ENCODE peak calls at places on chromosomes 13 and 19, in eight cellular contexts. One of them, this sample, is unnamed.

GRCh38 chr13:28467886-28468519 is 26.9 kb downstream of the FLT1 start:
- DNase-seq in HT1080: no peak
- DNase-seq in activated T-helper 1 cell treated with anti-CD3 and anti-CD28 coated beads, Interleukin-12 subunit alpha, Interleukin-12 subunit beta, Interleukin-2, Interleukin-4 antibody, amounts not matched to agents 30 ng/mL and 10 ng/mL and 1 ng/mL, durations not matched to agents 14 hours and 24 hours and 36 hours: no peak
- DNase-seq in RCC 7860: no peak
- DNase-seq in kidney epithelial cell: no peak
- DNase-seq in anterior cingulate cortex: no peak
- DNase-seq in hepatic stellate cell: no peak
- DNase-seq in EH: no peak
- DNase-seq in this sample: no peak

GRCh38 chr19:38617283-38617763 is 430 bp downstream of the MAP4K1 start:
- DNase-seq in anterior cingulate cortex: no peak
- DNase-seq in hepatic stellate cell: no peak
- DNase-seq in activated T-helper 1 cell treated with anti-CD3 and anti-CD28 coated beads, Interleukin-12 subunit alpha, Interleukin-12 subunit beta, Interleukin-2, Interleukin-4 antibody, amounts not matched to agents 30 ng/mL and 10 ng/mL and 1 ng/mL, durations not matched to agents 14 hours and 24 hours and 36 hours: peak
- DNase-seq in kidney epithelial cell: no peak
- DNase-seq in EH: no peak
- DNase-seq in HT1080: no peak
- DNase-seq in RCC 7860: no peak
- DNase-seq in this sample: no peak

GRCh38 chr19:1279782-1280341 is 4.5 kb downstream of the FAM174C start:
- DNase-seq in RCC 7860: peak
- DNase-seq in HT1080: peak
- DNase-seq in kidney epithelial cell: no peak
- DNase-seq in anterior cingulate cortex: peak
- DNase-seq in hepatic stellate cell: peak
- DNase-seq in EH: peak
- DNase-seq in activated T-helper 1 cell treated with anti-CD3 and anti-CD28 coated beads, Interleukin-12 subunit alpha, Interleukin-12 subunit beta, Interleukin-2, Interleukin-4 antibody, amounts not matched to agents 30 ng/mL and 10 ng/mL and 1 ng/mL, durations not matched to agents 14 hours and 24 hours and 36 hours: peak
- DNase-seq in this sample: peak

GRCh38 chr19:4082172-4082571 is 15.5 kb upstream of the ZBTB7A start:
- DNase-seq in activated T-helper 1 cell treated with anti-CD3 and anti-CD28 coated beads, Interleukin-12 subunit alpha, Interleukin-12 subunit beta, Interleukin-2, Interleukin-4 antibody, amounts not matched to agents 30 ng/mL and 10 ng/mL and 1 ng/mL, durations not matched to agents 14 hours and 24 hours and 36 hours: no peak
- DNase-seq in anterior cingulate cortex: no peak
- DNase-seq in HT1080: no peak
- DNase-seq in hepatic stellate cell: no peak
- DNase-seq in kidney epithelial cell: no peak
- DNase-seq in EH: no peak
- DNase-seq in RCC 7860: no peak
- DNase-seq in this sample: no peak

GRCh38 chr19:42191855-42192254 is 25.6 kb downstream of the DEDD2 start:
- DNase-seq in kidney epithelial cell: peak
- DNase-seq in activated T-helper 1 cell treated with anti-CD3 and anti-CD28 coated beads, Interleukin-12 subunit alpha, Interleukin-12 subunit beta, Interleukin-2, Interleukin-4 antibody, amounts not matched to agents 30 ng/mL and 10 ng/mL and 1 ng/mL, durations not matched to agents 14 hours and 24 hours and 36 hours: no peak
- DNase-seq in HT1080: peak
- DNase-seq in hepatic stellate cell: peak
- DNase-seq in RCC 7860: peak
- DNase-seq in anterior cingulate cortex: no peak
- DNase-seq in EH: peak
- DNase-seq in this sample: no peak

GRCh38 chr13:80012281-80012680 is 328.6 kb downstream of the SPRY2 start:
- DNase-seq in RCC 7860: peak
- DNase-seq in HT1080: peak
- DNase-seq in kidney epithelial cell: no peak
- DNase-seq in anterior cingulate cortex: no peak
- DNase-seq in EH: peak
- DNase-seq in hepatic stellate cell: no peak
- DNase-seq in activated T-helper 1 cell treated with anti-CD3 and anti-CD28 coated beads, Interleukin-12 subunit alpha, Interleukin-12 subunit beta, Interleukin-2, Interleukin-4 antibody, amounts not matched to agents 30 ng/mL and 10 ng/mL and 1 ng/mL, durations not matched to agents 14 hours and 24 hours and 36 hours: no peak
- DNase-seq in this sample: no peak

GRCh38 chr19:33532859-33533455 is 11.4 kb upstream of the PEPD start:
- DNase-seq in kidney epithelial cell: no peak
- DNase-seq in hepatic stellate cell: no peak
- DNase-seq in HT1080: no peak
- DNase-seq in anterior cingulate cortex: no peak
- DNase-seq in RCC 7860: no peak
- DNase-seq in EH: no peak
- DNase-seq in activated T-helper 1 cell treated with anti-CD3 and anti-CD28 coated beads, Interleukin-12 subunit alpha, Interleukin-12 subunit beta, Interleukin-2, Interleukin-4 antibody, amounts not matched to agents 30 ng/mL and 10 ng/mL and 1 ng/mL, durations not matched to agents 14 hours and 24 hours and 36 hours: no peak
- DNase-seq in this sample: no peak

GRCh38 chr13:50379584-50379983 is 364.3 kb downstream of the KCNRG start:
- DNase-seq in EH: peak
- DNase-seq in kidney epithelial cell: no peak
- DNase-seq in hepatic stellate cell: no peak
- DNase-seq in HT1080: peak
- DNase-seq in activated T-helper 1 cell treated with anti-CD3 and anti-CD28 coated beads, Interleukin-12 subunit alpha, Interleukin-12 subunit beta, Interleukin-2, Interleukin-4 antibody, amounts not matched to agents 30 ng/mL and 10 ng/mL and 1 ng/mL, durations not matched to agents 14 hours and 24 hours and 36 hours: no peak
- DNase-seq in RCC 7860: peak
- DNase-seq in anterior cingulate cortex: no peak
- DNase-seq in this sample: no peak

GRCh38 chr13:28492527-28493367 is 2.2 kb downstream of the FLT1 start:
- DNase-seq in HT1080: no peak
- DNase-seq in RCC 7860: no peak
- DNase-seq in EH: peak
- DNase-seq in hepatic stellate cell: no peak
- DNase-seq in anterior cingulate cortex: no peak
- DNase-seq in activated T-helper 1 cell treated with anti-CD3 and anti-CD28 coated beads, Interleukin-12 subunit alpha, Interleukin-12 subunit beta, Interleukin-2, Interleukin-4 antibody, amounts not matched to agents 30 ng/mL and 10 ng/mL and 1 ng/mL, durations not matched to agents 14 hours and 24 hours and 36 hours: peak
- DNase-seq in kidney epithelial cell: no peak
- DNase-seq in this sample: no peak

GRCh38 chr19:11296264-11296663 is 304 bp downstream of the TSPAN16 start:
- DNase-seq in activated T-helper 1 cell treated with anti-CD3 and anti-CD28 coated beads, Interleukin-12 subunit alpha, Interleukin-12 subunit beta, Interleukin-2, Interleukin-4 antibody, amounts not matched to agents 30 ng/mL and 10 ng/mL and 1 ng/mL, durations not matched to agents 14 hours and 24 hours and 36 hours: no peak
- DNase-seq in kidney epithelial cell: no peak
- DNase-seq in hepatic stellate cell: no peak
- DNase-seq in EH: no peak
- DNase-seq in HT1080: no peak
- DNase-seq in anterior cingulate cortex: peak
- DNase-seq in RCC 7860: no peak
- DNase-seq in this sample: no peak

GRCh38 chr13:78631077-78631476 is 27.7 kb upstream of the POU4F1 start:
- DNase-seq in anterior cingulate cortex: no peak
- DNase-seq in RCC 7860: no peak
- DNase-seq in hepatic stellate cell: no peak
- DNase-seq in kidney epithelial cell: no peak
- DNase-seq in activated T-helper 1 cell treated with anti-CD3 and anti-CD28 coated beads, Interleukin-12 subunit alpha, Interleukin-12 subunit beta, Interleukin-2, Interleukin-4 antibody, amounts not matched to agents 30 ng/mL and 10 ng/mL and 1 ng/mL, durations not matched to agents 14 hours and 24 hours and 36 hours: no peak
- DNase-seq in HT1080: no peak
- DNase-seq in EH: no peak
- DNase-seq in this sample: no peak

GRCh38 chr19:43639507-43640423 is at the start of gene CADM4:
- DNase-seq in RCC 7860: no peak
- DNase-seq in hepatic stellate cell: no peak
- DNase-seq in kidney epithelial cell: no peak
- DNase-seq in activated T-helper 1 cell treated with anti-CD3 and anti-CD28 coated beads, Interleukin-12 subunit alpha, Interleukin-12 subunit beta, Interleukin-2, Interleukin-4 antibody, amounts not matched to agents 30 ng/mL and 10 ng/mL and 1 ng/mL, durations not matched to agents 14 hours and 24 hours and 36 hours: peak
- DNase-seq in HT1080: no peak
- DNase-seq in anterior cingulate cortex: peak
- DNase-seq in EH: no peak
- DNase-seq in this sample: peak

GRCh38 chr13:44768233-44768632 is 192.1 kb upstream of the TSC22D1 start:
- DNase-seq in RCC 7860: no peak
- DNase-seq in EH: no peak
- DNase-seq in anterior cingulate cortex: no peak
- DNase-seq in kidney epithelial cell: no peak
- DNase-seq in activated T-helper 1 cell treated with anti-CD3 and anti-CD28 coated beads, Interleukin-12 subunit alpha, Interleukin-12 subunit beta, Interleukin-2, Interleukin-4 antibody, amounts not matched to agents 30 ng/mL and 10 ng/mL and 1 ng/mL, durations not matched to agents 14 hours and 24 hours and 36 hours: peak
- DNase-seq in HT1080: no peak
- DNase-seq in hepatic stellate cell: no peak
- DNase-seq in this sample: no peak

GRCh38 chr13:61685683-61686013 is 270.0 kb upstream of the PCDH20 start:
- DNase-seq in HT1080: peak
- DNase-seq in hepatic stellate cell: no peak
- DNase-seq in EH: no peak
- DNase-seq in kidney epithelial cell: no peak
- DNase-seq in RCC 7860: no peak
- DNase-seq in anterior cingulate cortex: no peak
- DNase-seq in activated T-helper 1 cell treated with anti-CD3 and anti-CD28 coated beads, Interleukin-12 subunit alpha, Interleukin-12 subunit beta, Interleukin-2, Interleukin-4 antibody, amounts not matched to agents 30 ng/mL and 10 ng/mL and 1 ng/mL, durations not matched to agents 14 hours and 24 hours and 36 hours: no peak
- DNase-seq in this sample: peak

GRCh38 chr19:36092566-36092965 is 18.4 kb upstream of the OVOL3 start:
- DNase-seq in anterior cingulate cortex: no peak
- DNase-seq in RCC 7860: no peak
- DNase-seq in EH: no peak
- DNase-seq in kidney epithelial cell: no peak
- DNase-seq in HT1080: no peak
- DNase-seq in hepatic stellate cell: no peak
- DNase-seq in activated T-helper 1 cell treated with anti-CD3 and anti-CD28 coated beads, Interleukin-12 subunit alpha, Interleukin-12 subunit beta, Interleukin-2, Interleukin-4 antibody, amounts not matched to agents 30 ng/mL and 10 ng/mL and 1 ng/mL, durations not matched to agents 14 hours and 24 hours and 36 hours: no peak
- DNase-seq in this sample: no peak

GRCh38 chr19:7923295-7924191 is 2.4 kb downstream of the CTXN1 start:
- DNase-seq in anterior cingulate cortex: peak
- DNase-seq in HT1080: no peak
- DNase-seq in RCC 7860: no peak
- DNase-seq in EH: no peak
- DNase-seq in kidney epithelial cell: no peak
- DNase-seq in hepatic stellate cell: no peak
- DNase-seq in activated T-helper 1 cell treated with anti-CD3 and anti-CD28 coated beads, Interleukin-12 subunit alpha, Interleukin-12 subunit beta, Interleukin-2, Interleukin-4 antibody, amounts not matched to agents 30 ng/mL and 10 ng/mL and 1 ng/mL, durations not matched to agents 14 hours and 24 hours and 36 hours: no peak
- DNase-seq in this sample: no peak

GRCh38 chr19:5926641-5927438 is 12.8 kb downstream of the CAPS start:
- DNase-seq in activated T-helper 1 cell treated with anti-CD3 and anti-CD28 coated beads, Interleukin-12 subunit alpha, Interleukin-12 subunit beta, Interleukin-2, Interleukin-4 antibody, amounts not matched to agents 30 ng/mL and 10 ng/mL and 1 ng/mL, durations not matched to agents 14 hours and 24 hours and 36 hours: no peak
- DNase-seq in anterior cingulate cortex: no peak
- DNase-seq in RCC 7860: no peak
- DNase-seq in kidney epithelial cell: no peak
- DNase-seq in EH: peak
- DNase-seq in HT1080: no peak
- DNase-seq in hepatic stellate cell: peak
- DNase-seq in this sample: no peak

GRCh38 chr19:51127755-51128154 is 3.0 kb downstream of the SIGLEC9 start:
- DNase-seq in HT1080: peak
- DNase-seq in hepatic stellate cell: no peak
- DNase-seq in RCC 7860: peak
- DNase-seq in anterior cingulate cortex: no peak
- DNase-seq in activated T-helper 1 cell treated with anti-CD3 and anti-CD28 coated beads, Interleukin-12 subunit alpha, Interleukin-12 subunit beta, Interleukin-2, Interleukin-4 antibody, amounts not matched to agents 30 ng/mL and 10 ng/mL and 1 ng/mL, durations not matched to agents 14 hours and 24 hours and 36 hours: no peak
- DNase-seq in kidney epithelial cell: no peak
- DNase-seq in EH: no peak
- DNase-seq in this sample: peak

GRCh38 chr13:40586886-40587285 is 79.6 kb downstream of the FOXO1 start:
- DNase-seq in activated T-helper 1 cell treated with anti-CD3 and anti-CD28 coated beads, Interleukin-12 subunit alpha, Interleukin-12 subunit beta, Interleukin-2, Interleukin-4 antibody, amounts not matched to agents 30 ng/mL and 10 ng/mL and 1 ng/mL, durations not matched to agents 14 hours and 24 hours and 36 hours: no peak
- DNase-seq in anterior cingulate cortex: peak
- DNase-seq in EH: no peak
- DNase-seq in HT1080: no peak
- DNase-seq in RCC 7860: no peak
- DNase-seq in hepatic stellate cell: no peak
- DNase-seq in kidney epithelial cell: no peak
- DNase-seq in this sample: no peak

GRCh38 chr19:49114630-49115363 is 627 bp downstream of the LIN7B start:
- DNase-seq in anterior cingulate cortex: peak
- DNase-seq in hepatic stellate cell: peak
- DNase-seq in RCC 7860: no peak
- DNase-seq in activated T-helper 1 cell treated with anti-CD3 and anti-CD28 coated beads, Interleukin-12 subunit alpha, Interleukin-12 subunit beta, Interleukin-2, Interleukin-4 antibody, amounts not matched to agents 30 ng/mL and 10 ng/mL and 1 ng/mL, durations not matched to agents 14 hours and 24 hours and 36 hours: peak
- DNase-seq in EH: peak
- DNase-seq in kidney epithelial cell: no peak
- DNase-seq in HT1080: no peak
- DNase-seq in this sample: peak

GRCh38 chr19:38213911-38214625 is 10.0 kb downstream of the DPF1 start:
- DNase-seq in HT1080: peak
- DNase-seq in EH: peak
- DNase-seq in RCC 7860: peak
- DNase-seq in kidney epithelial cell: peak
- DNase-seq in anterior cingulate cortex: peak
- DNase-seq in activated T-helper 1 cell treated with anti-CD3 and anti-CD28 coated beads, Interleukin-12 subunit alpha, Interleukin-12 subunit beta, Interleukin-2, Interleukin-4 antibody, amounts not matched to agents 30 ng/mL and 10 ng/mL and 1 ng/mL, durations not matched to agents 14 hours and 24 hours and 36 hours: peak
- DNase-seq in hepatic stellate cell: peak
- DNase-seq in this sample: peak

GRCh38 chr19:10142701-10143375 is 23.1 kb upstream of the EIF3G start:
- DNase-seq in hepatic stellate cell: no peak
- DNase-seq in EH: no peak
- DNase-seq in kidney epithelial cell: no peak
- DNase-seq in HT1080: no peak
- DNase-seq in anterior cingulate cortex: no peak
- DNase-seq in activated T-helper 1 cell treated with anti-CD3 and anti-CD28 coated beads, Interleukin-12 subunit alpha, Interleukin-12 subunit beta, Interleukin-2, Interleukin-4 antibody, amounts not matched to agents 30 ng/mL and 10 ng/mL and 1 ng/mL, durations not matched to agents 14 hours and 24 hours and 36 hours: peak
- DNase-seq in RCC 7860: no peak
- DNase-seq in this sample: no peak

GRCh38 chr19:30254214-30254613 is 118.0 kb upstream of the ZNF536 start:
- DNase-seq in RCC 7860: no peak
- DNase-seq in anterior cingulate cortex: no peak
- DNase-seq in activated T-helper 1 cell treated with anti-CD3 and anti-CD28 coated beads, Interleukin-12 subunit alpha, Interleukin-12 subunit beta, Interleukin-2, Interleukin-4 antibody, amounts not matched to agents 30 ng/mL and 10 ng/mL and 1 ng/mL, durations not matched to agents 14 hours and 24 hours and 36 hours: no peak
- DNase-seq in EH: no peak
- DNase-seq in HT1080: no peak
- DNase-seq in kidney epithelial cell: no peak
- DNase-seq in hepatic stellate cell: no peak
- DNase-seq in this sample: peak

GRCh38 chr19:13881231-13881691 is 4.3 kb downstream of the NANOS3 start:
- DNase-seq in HT1080: no peak
- DNase-seq in RCC 7860: no peak
- DNase-seq in activated T-helper 1 cell treated with anti-CD3 and anti-CD28 coated beads, Interleukin-12 subunit alpha, Interleukin-12 subunit beta, Interleukin-2, Interleukin-4 antibody, amounts not matched to agents 30 ng/mL and 10 ng/mL and 1 ng/mL, durations not matched to agents 14 hours and 24 hours and 36 hours: no peak
- DNase-seq in anterior cingulate cortex: no peak
- DNase-seq in hepatic stellate cell: no peak
- DNase-seq in kidney epithelial cell: no peak
- DNase-seq in EH: peak
- DNase-seq in this sample: no peak

GRCh38 chr19:13207237-13208130 is 57.3 kb downstream of the IER2 start:
- DNase-seq in RCC 7860: no peak
- DNase-seq in EH: peak
- DNase-seq in activated T-helper 1 cell treated with anti-CD3 and anti-CD28 coated beads, Interleukin-12 subunit alpha, Interleukin-12 subunit beta, Interleukin-2, Interleukin-4 antibody, amounts not matched to agents 30 ng/mL and 10 ng/mL and 1 ng/mL, durations not matched to agents 14 hours and 24 hours and 36 hours: no peak
- DNase-seq in kidney epithelial cell: no peak
- DNase-seq in anterior cingulate cortex: no peak
- DNase-seq in HT1080: no peak
- DNase-seq in hepatic stellate cell: no peak
- DNase-seq in this sample: no peak

GRCh38 chr19:55118401-55118991 is 1.1 kb upstream of the PPP1R12C start:
- DNase-seq in EH: no peak
- DNase-seq in kidney epithelial cell: no peak
- DNase-seq in RCC 7860: no peak
- DNase-seq in hepatic stellate cell: no peak
- DNase-seq in anterior cingulate cortex: peak
- DNase-seq in activated T-helper 1 cell treated with anti-CD3 and anti-CD28 coated beads, Interleukin-12 subunit alpha, Interleukin-12 subunit beta, Interleukin-2, Interleukin-4 antibody, amounts not matched to agents 30 ng/mL and 10 ng/mL and 1 ng/mL, durations not matched to agents 14 hours and 24 hours and 36 hours: no peak
- DNase-seq in HT1080: no peak
- DNase-seq in this sample: peak

GRCh38 chr19:1555802-1556638 is 12.1 kb downstream of the MEX3D start:
- DNase-seq in activated T-helper 1 cell treated with anti-CD3 and anti-CD28 coated beads, Interleukin-12 subunit alpha, Interleukin-12 subunit beta, Interleukin-2, Interleukin-4 antibody, amounts not matched to agents 30 ng/mL and 10 ng/mL and 1 ng/mL, durations not matched to agents 14 hours and 24 hours and 36 hours: no peak
- DNase-seq in kidney epithelial cell: no peak
- DNase-seq in EH: no peak
- DNase-seq in RCC 7860: no peak
- DNase-seq in HT1080: no peak
- DNase-seq in hepatic stellate cell: no peak
- DNase-seq in anterior cingulate cortex: no peak
- DNase-seq in this sample: no peak